ENCODE peak calls at places on chromosomes 7 and 10, in five cellular contexts. W, R, H, O and Y are unnamed samples.

GRCh38 chr10:75003195-75003594 is 108.3 kb upstream of the SAMD8 start:
- DNase-seq in W (no peak), R (no peak), H (no peak), O (no peak), Y (no peak)

GRCh38 chr10:33935350-33935749 is 600.9 kb upstream of the NRP1 start:
- DNase-seq in W (no peak), R (no peak), O (no peak), H (no peak), Y (no peak)

GRCh38 chr10:129621694-129622093 is 154.7 kb downstream of the MGMT start:
- DNase-seq in H (no peak), R (no peak), O (peak), W (no peak), Y (no peak)

GRCh38 chr10:28587270-28587969 is 54.5 kb downstream of the WAC start:
- DNase-seq in O (no peak), H (no peak), W (no peak), R (no peak), Y (no peak)

GRCh38 chr10:79027147-79028055 is 41.4 kb upstream of the ZMIZ1 start:
- DNase-seq in O (no peak), R (no peak), W (no peak), H (no peak), Y (no peak)

GRCh38 chr7:12569673-12570072 is 847 bp upstream of the SCIN start:
- DNase-seq in W (no peak), H (no peak), O (no peak), R (no peak), Y (no peak)

GRCh38 chr10:46543379-46544014 is 13.0 kb downstream of the GPRIN2 start:
- DNase-seq in O (no peak), R (no peak), H (no peak), W (no peak), Y (no peak)

GRCh38 chr10:59654007-59654406 is 55.6 kb downstream of the SLC16A9 start:
- DNase-seq in H (no peak), R (no peak), O (no peak), W (no peak), Y (peak)

GRCh38 chr10:58930497-58930896 is 245.9 kb upstream of the PHYHIPL start:
- DNase-seq in W (no peak), R (no peak), O (peak), H (no peak), Y (no peak)

GRCh38 chr10:126240483-126240882 is 147.8 kb downstream of the ADAM12 start:
- DNase-seq in W (no peak), H (no peak), O (no peak), R (no peak), Y (no peak)

GRCh38 chr10:31756131-31757119 is 172.2 kb downstream of the ARHGAP12 start:
- DNase-seq in O (peak), H (no peak), W (no peak), R (no peak), Y (no peak)

GRCh38 chr7:100588438-100588837 is 2.3 kb downstream of the FBXO24 start:
- DNase-seq in W (no peak), H (no peak), R (no peak), O (peak), Y (no peak)

GRCh38 chr7:99019523-99020412 is 124.1 kb downstream of the SMURF1 start:
- DNase-seq in H (no peak), R (no peak), W (no peak), O (no peak), Y (no peak)

GRCh38 chr7:108497082-108497725 is 28.7 kb downstream of the PNPLA8 start:
- DNase-seq in R (peak), H (peak), O (peak), W (no peak), Y (peak)

GRCh38 chr10:70391654-70392053 is 9.2 kb upstream of the LRRC20 start:
- DNase-seq in R (no peak), H (no peak), O (no peak), W (no peak), Y (no peak)

GRCh38 chr10:75399461-75400162 is 2.0 kb downstream of the ZNF503 start:
- DNase-seq in W (no peak), O (no peak), R (peak), H (peak), Y (no peak)

GRCh38 chr10:308101-308500 is 172.8 kb downstream of the ZMYND11 start:
- DNase-seq in O (no peak), H (no peak), R (no peak), W (no peak), Y (no peak)

GRCh38 chr7:27155816-27156507 is 513 bp downstream of the HOXA7 start:
- DNase-seq in H (no peak), W (no peak), O (no peak), R (no peak), Y (no peak)

GRCh38 chr7:155809947-155810606 is 2.2 kb downstream of the SHH start:
- DNase-seq in O (no peak), W (no peak), R (no peak), H (no peak), Y (no peak)

GRCh38 chr7:43625453-43625852 is 42.5 kb downstream of the STK17A start:
- DNase-seq in R (no peak), H (no peak), O (no peak), W (no peak), Y (no peak)

GRCh38 chr7:27346531-27347260 is 104.1 kb downstream of the EVX1 start:
- DNase-seq in W (no peak), O (peak), R (no peak), H (no peak), Y (no peak)